ENCODE peak calls at places on chromosome 22, in seven cellular contexts. V is A673; E is left ventricle myocardium inferior; C is small intestine; R is CD4-positive, alpha-beta memory T cell; H is thoracic aorta; T is suprapubic skin. J is an unnamed sample.

GRCh38 chr22:50216684-50217520 is 16.1 kb downstream of the SELENOO start:
- DNase-seq in C (no peak), E (no peak), T (peak), H (no peak), V (no peak), R (no peak), J (no peak)

GRCh38 chr22:23925020-23925606 is 30.9 kb downstream of the MIF start:
- DNase-seq in V (no peak), H (no peak), E (no peak), T (no peak), R (no peak), C (no peak), J (no peak)

GRCh38 chr22:41770715-41771452 is 29.6 kb upstream of the CCDC134 start:
- DNase-seq in V (no peak), H (no peak), R (no peak), E (no peak), C (no peak), T (no peak), J (no peak)

GRCh38 chr22:19291580-19292261 is at the start of gene CLTCL1:
- DNase-seq in R (peak), E (peak), V (peak), C (peak), T (peak), H (no peak), J (peak)

GRCh38 chr22:24181996-24182560 is 791 bp downstream of the SUSD2 start:
- DNase-seq in R (no peak), V (no peak), H (no peak), E (peak), C (no peak), T (no peak), J (no peak)

GRCh38 chr22:45271667-45272188 is 13.0 kb upstream of the UPK3A start:
- DNase-seq in E (peak), C (no peak), R (no peak), V (no peak), H (no peak), T (no peak), J (peak)

GRCh38 chr22:25700996-25701815 is 40.8 kb upstream of the MYO18B start:
- DNase-seq in H (no peak), V (peak), E (peak), R (no peak), T (no peak), C (no peak), J (no peak)

GRCh38 chr22:44210721-44211120 is 30.0 kb downstream of the PARVG start:
- DNase-seq in C (no peak), T (no peak), E (no peak), H (no peak), V (no peak), R (no peak), J (no peak)

GRCh38 chr22:41491379-41492100 is 22.6 kb downstream of the ACO2 start:
- DNase-seq in T (no peak), V (peak), R (no peak), E (no peak), H (no peak), C (no peak), J (no peak)

GRCh38 chr22:27715078-27715477 is 86.5 kb downstream of the MN1 start:
- DNase-seq in E (no peak), R (no peak), V (no peak), T (no peak), H (no peak), C (no peak), J (no peak)

GRCh38 chr22:43370045-43370444 is 26.9 kb upstream of the SCUBE1 start:
- DNase-seq in T (peak), E (no peak), C (no peak), H (no peak), R (no peak), V (no peak), J (no peak)

GRCh38 chr22:43200031-43200430 is 13.1 kb upstream of the TTLL12 start:
- DNase-seq in R (no peak), H (no peak), T (no peak), V (no peak), E (no peak), C (no peak), J (no peak)

GRCh38 chr22:44997060-44997459 is 12.7 kb downstream of the PHF21B start:
- DNase-seq in C (no peak), T (no peak), H (no peak), E (no peak), R (no peak), V (no peak), J (no peak)

GRCh38 chr22:23542933-23543332 is 37.2 kb downstream of the IGLL1 start:
- DNase-seq in V (no peak), H (no peak), T (no peak), R (no peak), E (no peak), C (no peak), J (no peak)

GRCh38 chr22:25509391-25509791 is 55.1 kb upstream of the GRK3 start:
- DNase-seq in E (no peak), R (no peak), V (no peak), H (no peak), T (no peak), C (peak), J (no peak)

GRCh38 chr22:50293441-50294318 is 13.8 kb downstream of the PLXNB2 start:
- DNase-seq in E (peak), V (peak), T (no peak), C (peak), R (no peak), H (no peak), J (no peak)

GRCh38 chr22:22770280-22770871 is 117.2 kb upstream of the IGLL5 start:
- DNase-seq in T (no peak), E (no peak), V (peak), C (peak), H (no peak), R (peak), J (peak)

GRCh38 chr22:23537421-23537820 is 42.7 kb downstream of the IGLL1 start:
- DNase-seq in E (no peak), V (no peak), H (no peak), T (peak), R (no peak), C (no peak), J (no peak)

GRCh38 chr22:44880588-44881245 is 128.3 kb downstream of the ARHGAP8 start:
- DNase-seq in T (peak), R (no peak), E (no peak), V (no peak), C (no peak), H (no peak), J (peak)

GRCh38 chr22:48882636-48883200 is 945.0 kb downstream of the BRD1 start:
- DNase-seq in R (no peak), H (no peak), T (peak), V (no peak), E (peak), C (no peak), J (no peak)

GRCh38 chr22:27799334-27800249 is 2.0 kb downstream of the MN1 start:
- DNase-seq in H (no peak), C (no peak), V (no peak), T (no peak), R (no peak), E (peak), J (peak)

GRCh38 chr22:17056807-17057206 is 28.0 kb upstream of the IL17RA start:
- DNase-seq in T (no peak), R (no peak), V (no peak), H (no peak), C (no peak), E (no peak), J (no peak)

DNA sequence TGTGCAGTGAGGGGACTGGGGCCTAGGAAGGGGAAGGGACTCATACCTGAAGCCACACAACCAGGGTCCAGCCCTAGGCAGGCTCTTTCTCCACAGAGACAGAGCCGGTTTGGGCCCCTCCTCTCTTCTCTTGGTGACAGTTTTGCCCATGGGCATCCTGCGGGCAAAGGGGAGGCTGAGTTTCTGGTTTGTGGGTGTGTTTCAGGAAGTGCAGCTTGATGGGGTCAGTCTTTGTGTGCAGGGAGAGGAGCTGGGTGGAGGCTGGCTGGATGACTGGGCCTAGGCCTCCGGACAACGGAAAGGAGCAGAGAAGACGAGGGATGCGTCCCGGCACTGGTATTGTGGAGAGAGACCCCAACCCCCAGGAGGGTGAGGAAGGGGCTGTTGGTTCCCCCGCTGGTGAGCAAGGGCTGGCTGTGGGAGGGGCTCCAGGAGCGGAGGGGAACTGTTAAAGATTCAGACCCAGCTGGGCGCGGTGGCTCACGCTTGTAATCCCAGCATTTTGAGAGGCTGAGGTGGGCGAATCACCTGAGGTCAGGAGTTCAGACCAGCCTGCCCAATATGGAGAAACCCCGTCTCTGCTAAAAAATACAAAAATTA is 23.4 kb upstream of the CELSR1 start:
- DNase-seq in H (no peak), E (peak), T (peak), V (no peak), C (no peak), R (no peak), J (no peak)
- H3K27ac ChIP-seq in H (no peak), E (no peak), T (no peak), V (no peak), C (no peak), R (no peak), J (no peak)

DNA sequence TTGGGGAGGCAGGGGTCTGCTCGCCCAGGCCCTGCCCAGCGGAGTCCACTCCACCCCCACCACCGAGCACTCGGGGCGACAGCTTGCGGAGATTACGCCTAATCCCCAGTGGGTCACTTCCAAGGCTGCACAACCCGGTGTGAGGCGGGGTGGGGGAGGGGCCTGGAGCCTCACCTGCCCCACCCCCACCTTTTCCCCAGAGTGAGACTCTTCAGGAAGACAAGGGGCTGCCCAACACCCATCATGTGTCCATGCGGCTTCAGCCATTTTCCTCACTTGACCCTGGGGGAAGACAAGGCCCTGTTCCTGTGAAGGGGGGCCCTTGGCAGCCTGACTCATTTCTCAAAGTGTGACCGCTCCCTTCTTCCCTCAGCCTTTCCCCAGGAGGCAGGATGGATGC is 12.5 kb downstream of the SYNGR1 start:
- DNase-seq in R (no peak), H (no peak), E (no peak), T (no peak), C (no peak), V (no peak), J (no peak)
- H3K27ac ChIP-seq in R (no peak), H (no peak), E (no peak), T (peak), C (no peak), V (no peak), J (no peak)

DNA sequence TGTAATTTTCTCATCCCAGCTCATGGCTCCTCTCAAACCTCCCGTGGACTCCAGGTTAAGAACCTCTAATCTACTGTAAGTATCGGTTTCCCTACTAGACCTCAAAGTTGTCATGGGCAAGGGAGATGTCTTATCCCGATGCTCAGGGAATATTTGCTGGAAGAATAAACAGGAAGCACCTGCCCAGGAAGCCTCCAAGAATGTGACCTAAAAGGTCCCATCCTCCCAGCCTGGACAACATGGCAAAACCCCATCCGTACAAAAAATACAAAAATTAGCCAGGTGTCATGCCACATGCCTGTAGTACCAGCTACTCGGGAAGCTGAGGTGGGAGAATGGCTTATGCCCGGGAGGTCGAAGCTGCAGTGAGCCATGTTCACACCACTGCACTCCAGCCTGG is 62.4 kb downstream of the APOL1 start:
- DNase-seq in H (no peak), R (no peak), V (no peak), C (no peak), E (no peak), T (no peak), J (no peak)
- H3K27ac ChIP-seq in H (peak), R (no peak), V (no peak), C (no peak), E (peak), T (no peak), J (peak)

GRCh38 chr22:29704528-29705285 is 15.1 kb upstream of the CABP7 start:
- DNase-seq in H (no peak), V (no peak), T (no peak), R (no peak), E (no peak), C (no peak), J (no peak)
- H3K27ac ChIP-seq in H (no peak), V (no peak), T (no peak), R (no peak), E (no peak), C (no peak), J (no peak)

DNA sequence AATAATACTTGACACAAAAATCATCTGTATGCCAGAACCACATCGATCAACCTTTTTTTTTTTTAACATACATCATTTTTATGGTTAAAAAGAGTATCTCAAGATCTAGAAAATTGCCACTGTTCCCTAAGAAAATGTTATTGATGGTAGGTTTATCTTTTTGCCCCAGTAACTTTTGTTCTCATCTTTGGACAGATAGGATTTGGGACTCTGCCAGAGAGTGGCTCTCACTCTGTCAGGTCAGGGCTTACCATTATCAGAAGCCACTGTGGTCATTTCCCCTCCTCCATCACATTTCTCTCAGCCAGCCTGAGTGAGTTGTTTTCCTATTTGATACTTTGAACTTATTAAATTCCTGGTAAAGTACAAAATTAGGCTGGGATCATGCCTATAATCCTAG is 47.9 kb upstream of the YWHAH start:
- DNase-seq in E (no peak), H (no peak), C (no peak), R (no peak), T (no peak), V (no peak), J (no peak)
- H3K27ac ChIP-seq in E (no peak), H (no peak), C (no peak), R (no peak), T (no peak), V (no peak), J (no peak)

GRCh38 chr22:21446128-21446826 is 20.9 kb upstream of the TMEM191C start:
- DNase-seq in E (no peak), C (no peak), H (no peak), V (no peak), R (no peak), T (peak), J (peak)

GRCh38 chr22:21445437-21446127 is 21.6 kb upstream of the TMEM191C start:
- DNase-seq in E (no peak), C (no peak), V (no peak), R (no peak), H (no peak), T (no peak), J (peak)

GRCh38 chr22:21444701-21445436 is 22.3 kb upstream of the TMEM191C start:
- DNase-seq in R (no peak), T (peak), H (no peak), C (no peak), V (no peak), E (no peak), J (peak)

GRCh38 chr22:21443735-21444421 is 23.3 kb upstream of the TMEM191C start:
- DNase-seq in V (no peak), E (no peak), T (peak), R (no peak), H (no peak), C (no peak), J (peak)

GRCh38 chr22:21443057-21443734 is 24.0 kb upstream of the TMEM191C start:
- DNase-seq in H (no peak), V (no peak), T (peak), C (no peak), E (no peak), R (no peak), J (peak)
- H3K27ac ChIP-seq in H (no peak), V (no peak), T (no peak), C (no peak), E (no peak), R (no peak), J (no peak)

GRCh38 chr22:20414059-20414440 is 20.1 kb downstream of the ZNF74 start:
- DNase-seq in H (no peak), T (peak), R (no peak), C (no peak), E (no peak), V (no peak), J (no peak)
- H3K27ac ChIP-seq in H (no peak), T (no peak), R (no peak), C (no peak), E (no peak), V (no peak), J (no peak)

DNA sequence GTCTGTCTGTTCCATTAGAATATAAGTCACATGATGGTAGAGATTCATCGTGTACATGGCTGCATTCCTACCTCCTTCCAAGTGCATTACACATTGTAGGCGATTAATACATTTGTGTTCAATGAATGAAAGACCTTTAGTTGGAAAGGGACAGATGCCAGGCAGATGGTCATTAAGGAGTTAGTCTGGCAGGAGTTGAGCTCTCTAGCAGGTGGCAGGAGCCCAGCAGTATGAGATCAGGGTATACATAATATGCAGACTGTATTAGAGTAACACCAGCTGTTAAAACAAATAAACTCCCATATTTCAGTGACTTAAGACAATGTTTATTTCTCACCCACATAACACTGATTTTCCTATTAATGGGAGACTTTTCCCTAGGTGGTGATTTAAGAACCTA is 147.7 kb upstream of the LARGE1 start:
- DNase-seq in E (no peak), C (no peak), R (no peak), V (no peak), T (no peak), H (no peak), J (no peak)
- H3K27ac ChIP-seq in E (no peak), C (no peak), R (no peak), V (no peak), T (no peak), H (no peak), J (no peak)

DNA sequence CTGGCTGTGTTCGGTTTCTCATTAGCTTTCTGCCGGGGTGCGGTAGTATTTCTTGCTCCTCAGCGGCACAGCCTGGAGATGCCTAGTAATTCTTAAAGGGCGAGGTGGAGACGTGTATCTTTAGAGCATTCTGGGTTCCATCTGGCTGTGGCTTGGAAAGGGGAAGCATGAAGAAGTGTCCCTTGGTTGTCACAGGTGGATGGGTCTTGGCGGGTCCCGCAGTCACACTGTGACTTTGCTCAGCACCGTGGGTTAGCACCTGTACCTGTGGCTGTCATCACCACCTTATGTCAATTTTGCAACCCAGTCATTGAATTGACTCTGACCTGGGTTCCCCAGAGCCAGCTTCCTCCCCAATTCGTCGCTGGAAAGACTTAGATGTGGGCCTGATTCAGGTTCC is 57.6 kb downstream of the MIAT start:
- DNase-seq in V (no peak), R (no peak), H (no peak), E (no peak), T (no peak), C (no peak), J (no peak)
- H3K27ac ChIP-seq in V (no peak), R (no peak), H (no peak), E (no peak), T (no peak), C (no peak), J (no peak)

J was measured in tibial artery.